ENCODE peak calls at places on chromosomes 1 and 21, in five cellular contexts. X is DND-41, S is mucosa of descending colon, W is H7, U is iPS DF 6.9. Y is an unnamed sample.
A peak's percentile ranks its signal among the peaks of the same experiment; 100 is the strongest.

GRCh38 chr1:212665241-212666115 is 34.2 kb downstream of the BATF3 start:
- DNase-seq in X (peak; percentile 73), S (peak; percentile 89), W (peak; percentile 94), U (peak; percentile 79), Y (peak; percentile 78)

GRCh38 chr1:112297536-112297935 is 98.5 kb upstream of the CTTNBP2NL start:
- DNase-seq in X (no peak), S (no peak), W (no peak), U (no peak), Y (no peak)

GRCh38 chr1:100308777-100309176 is 42.8 kb downstream of the RTCA start:
- DNase-seq in X (no peak), S (no peak), W (no peak), U (no peak), Y (no peak)

GRCh38 chr1:65001238-65001792 is 35.0 kb upstream of the JAK1 start:
- DNase-seq in X (no peak), S (peak; percentile 46), W (peak; percentile 92), U (no peak), Y (peak; percentile 67)

GRCh38 chr1:176791911-176792310 is 328.9 kb downstream of the PAPPA2 start:
- DNase-seq in X (no peak), S (no peak), W (no peak), U (no peak), Y (no peak)

GRCh38 chr1:89200668-89201488 is 2.1 kb upstream of the GBP4 start:
- DNase-seq in X (peak; percentile 46), S (no peak), W (no peak), U (no peak), Y (no peak)

GRCh38 chr1:39170731-39171375 is 33.6 kb upstream of the MACF1 start:
- DNase-seq in X (no peak), S (no peak), W (peak; percentile 64), U (no peak), Y (no peak)

GRCh38 chr1:183873642-183874041 is 68.7 kb downstream of the RGL1 start:
- DNase-seq in X (peak; percentile 10), S (no peak), W (no peak), U (no peak), Y (peak; percentile 45)

GRCh38 chr1:26529655-26530539 is at the start of gene RPS6KA1:
- DNase-seq in X (peak; percentile 76), S (peak; percentile 76), W (peak; percentile 99), U (no peak), Y (peak; percentile 52)

GRCh38 chr21:38229260-38229877 is 27.4 kb upstream of the KCNJ15 start:
- DNase-seq in X (peak; percentile 5), S (no peak), W (no peak), U (peak; percentile 18), Y (no peak)

GRCh38 chr1:172946814-172947507 is 103.8 kb downstream of the TNFSF18 start:
- DNase-seq in X (peak; percentile 51), S (no peak), W (no peak), U (no peak), Y (no peak)

GRCh38 chr1:6392880-6393399 is 627 bp downstream of the ACOT7 start:
- DNase-seq in X (no peak), S (no peak), W (no peak), U (no peak), Y (no peak)

GRCh38 chr1:6614019-6614952 is 755 bp downstream of the PHF13 start:
- DNase-seq in X (peak; percentile 74), S (peak; percentile 68), W (peak; percentile 97), U (no peak), Y (peak; percentile 48)

GRCh38 chr1:98674075-98674781 is 12.7 kb downstream of the SNX7 start:
- DNase-seq in X (no peak), S (no peak), W (no peak), U (no peak), Y (no peak)

GRCh38 chr1:82721702-82722101 is 921.0 kb downstream of the ADGRL2 start:
- DNase-seq in X (no peak), S (no peak), W (no peak), U (no peak), Y (no peak)

GRCh38 chr1:102790997-102791396 is 317.3 kb downstream of the COL11A1 start:
- DNase-seq in X (no peak), S (no peak), W (no peak), U (no peak), Y (no peak)

GRCh38 chr1:110643886-110644285 is 30.9 kb downstream of the KCNA3 start:
- DNase-seq in X (no peak), S (no peak), W (no peak), U (no peak), Y (no peak)

GRCh38 chr1:36516372-36517018 is 33.8 kb upstream of the CSF3R start:
- DNase-seq in X (peak; percentile 42), S (peak; percentile 48), W (peak; percentile 92), U (no peak), Y (peak; percentile 17)

GRCh38 chr1:220787069-220787614 is 429 bp downstream of the MTARC1 start:
- DNase-seq in X (no peak), S (peak; percentile 78), W (peak; percentile 80), U (no peak), Y (no peak)

GRCh38 chr1:155834296-155834926 is 22.6 kb downstream of the GON4L start:
- DNase-seq in X (no peak), S (no peak), W (peak; percentile 59), U (no peak), Y (no peak)

GRCh38 chr1:57517587-57518397 is 93.9 kb upstream of the DAB1 start:
- DNase-seq in X (no peak), S (no peak), W (no peak), U (no peak), Y (no peak)

GRCh38 chr1:110408488-110408887 is 994 bp upstream of the LAMTOR5 start:
- DNase-seq in X (no peak), S (no peak), W (no peak), U (no peak), Y (no peak)

GRCh38 chr1:35881850-35882273 is 1.1 kb upstream of the AGO1 start:
- DNase-seq in X (no peak), S (no peak), W (no peak), U (no peak), Y (no peak)

GRCh38 chr1:201399018-201399351 is at the start of gene LAD1:
- DNase-seq in X (no peak), S (no peak), W (no peak), U (no peak), Y (no peak)

GRCh38 chr1:201397675-201398074 is 1.4 kb downstream of the LAD1 start:
- DNase-seq in X (no peak), S (peak; percentile 83), W (no peak), U (no peak), Y (no peak)

GRCh38 chr1:201400257-201401230 is 1.4 kb upstream of the LAD1 start:
- DNase-seq in X (no peak), S (peak; percentile 28), W (no peak), U (no peak), Y (no peak)

GRCh38 chr1:201401700-201402099 is 2.6 kb upstream of the LAD1 start:
- DNase-seq in X (no peak), S (no peak), W (no peak), U (no peak), Y (no peak)

DNA sequence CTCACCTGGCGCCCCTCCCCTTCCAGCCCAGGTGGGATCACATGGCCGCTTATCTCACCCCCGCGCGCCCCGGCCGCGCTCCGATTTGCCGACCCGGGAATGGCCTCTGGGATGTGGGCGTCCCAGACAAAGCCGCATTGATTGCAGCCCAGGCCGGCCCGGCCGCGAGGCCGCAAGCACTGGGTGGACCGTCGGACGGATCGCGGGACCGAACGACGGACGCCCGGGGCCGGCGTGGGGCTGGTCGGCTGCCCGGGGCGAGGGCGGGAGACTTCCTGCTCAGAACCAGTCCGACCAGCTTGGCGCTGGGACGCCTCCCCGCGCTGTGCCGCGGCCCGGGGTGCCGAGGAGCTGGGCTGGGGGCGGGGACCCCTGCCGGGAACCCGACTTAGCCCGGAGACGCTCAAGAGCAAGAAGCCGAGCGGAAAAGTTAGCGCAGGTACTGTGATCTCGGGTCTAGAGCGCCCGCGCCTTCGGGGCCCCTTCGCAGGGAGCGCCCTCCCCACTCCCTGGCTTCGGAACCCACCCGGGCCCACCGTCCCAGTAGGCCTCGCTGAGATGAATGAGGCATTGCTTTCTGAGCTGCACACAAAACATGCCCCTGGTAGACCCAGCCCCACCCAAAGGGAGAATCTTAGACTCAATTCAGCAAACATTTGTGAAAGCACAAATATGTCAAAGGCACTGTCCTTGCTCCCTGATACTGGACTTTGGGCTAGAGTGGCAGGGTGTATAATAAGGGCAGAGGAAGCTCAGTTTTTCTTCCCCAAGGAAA is 415 bp upstream of the LAD1 start:
- DNase-seq in X (no peak), S (peak; percentile 80), W (peak; percentile 94), U (peak; percentile 35), Y (no peak)
- H3K4me3 ChIP-seq in X (no peak overlapping the region), S (peak overlapping the region; percentile 36), W (peak overlapping the region; percentile 65), U (peak overlapping the region; percentile 42), Y (no peak overlapping the region)

DNA sequence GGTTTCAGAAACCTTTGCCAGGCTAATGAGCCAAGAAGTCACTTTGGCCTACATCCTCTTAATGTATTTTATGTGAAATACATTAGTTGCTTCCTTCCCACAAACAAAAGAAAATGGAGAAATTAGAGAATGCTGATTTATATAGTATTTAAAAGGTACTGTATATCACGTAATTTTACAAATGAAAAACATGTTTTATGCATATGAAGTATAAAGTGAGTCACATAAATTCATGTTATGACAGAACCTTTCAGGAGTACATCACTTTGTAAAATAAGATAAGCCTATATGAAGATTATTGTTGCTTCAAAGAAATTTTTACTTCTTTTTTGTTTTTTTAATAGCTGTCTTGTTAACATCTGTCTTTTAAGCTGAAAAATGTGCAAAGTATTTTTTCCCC is 4.6 kb downstream of the DR1 start:
- DNase-seq in X (no peak), S (no peak), W (no peak), U (no peak), Y (no peak)
- H3K4me3 ChIP-seq in X (no peak overlapping the region), S (no peak overlapping the region), W (no peak overlapping the region), U (no peak overlapping the region), Y (no peak overlapping the region)

DNA sequence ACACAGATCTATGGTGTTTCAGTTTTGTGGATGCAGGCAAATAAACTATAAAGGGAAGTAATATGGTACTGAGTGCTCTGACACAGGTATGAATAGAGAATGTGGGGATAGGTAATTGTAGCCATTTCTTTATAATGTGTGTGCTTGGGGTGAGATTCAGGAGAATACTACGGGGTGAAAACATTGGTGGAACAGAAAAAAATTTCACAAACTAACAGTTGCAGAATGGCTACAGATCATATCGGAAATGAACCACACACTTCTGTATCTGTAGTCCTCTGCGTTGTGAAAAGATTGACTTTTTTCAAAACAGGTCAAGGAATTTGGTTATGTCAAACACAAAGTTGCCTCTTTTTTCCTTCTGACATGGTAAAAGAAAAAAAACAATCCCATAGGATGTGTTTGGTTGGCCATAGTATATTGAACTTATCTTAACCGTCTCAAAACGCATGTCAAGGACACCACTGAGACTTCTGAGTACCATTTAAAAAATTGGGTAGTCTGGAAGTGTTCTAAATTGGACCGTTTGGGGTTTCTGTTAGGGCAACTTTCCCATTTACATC is 1.1 kb upstream of the CDC73 start:
- DNase-seq in X (no peak), S (no peak), W (no peak), U (no peak), Y (no peak)
- H3K4me3 ChIP-seq in X (peak overlapping the region; percentile 82), S (no peak overlapping the region), W (peak overlapping the region; percentile 85), U (no peak overlapping the region), Y (peak overlapping the region; percentile 85)

DNA sequence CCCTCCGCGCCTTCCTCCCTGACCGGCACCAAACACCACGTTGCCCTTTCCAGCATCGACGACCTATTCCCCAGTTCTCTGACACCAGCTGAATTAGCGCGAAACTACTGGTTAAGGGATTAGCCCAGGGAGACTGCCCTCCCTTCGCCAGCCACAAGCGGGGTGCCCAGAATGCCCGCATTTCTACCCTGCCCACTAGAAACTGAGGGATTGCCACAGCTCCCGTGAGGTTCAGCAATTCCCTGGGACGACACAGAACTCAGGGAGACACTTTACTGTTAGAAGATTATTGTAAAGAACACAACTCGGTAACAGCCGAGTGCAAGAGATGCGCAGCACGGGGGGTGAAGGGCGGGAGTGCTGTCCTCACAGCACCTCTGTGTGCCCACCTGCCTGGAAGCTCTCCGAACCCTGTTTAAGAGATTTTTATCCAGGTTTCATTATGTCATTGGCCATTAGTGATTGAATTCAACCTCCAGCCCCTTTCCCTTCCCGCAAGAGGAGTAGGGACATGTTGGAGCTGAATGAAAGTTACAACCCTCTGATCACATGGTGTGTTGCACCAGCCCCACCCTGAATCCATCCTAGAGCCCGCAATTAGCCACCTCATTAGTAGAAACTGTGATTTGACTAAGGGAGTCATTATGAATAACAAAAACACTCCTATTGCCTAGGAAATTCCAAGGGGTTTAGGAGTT is 15.8 kb upstream of the RIPPLY3 start:
- DNase-seq in X (no peak), S (no peak), W (peak; percentile 59), U (no peak), Y (no peak)
- H3K4me3 ChIP-seq in X (peak overlapping the region; percentile 45), S (no peak overlapping the region), W (peak overlapping the region; percentile 58), U (peak overlapping the region; percentile 50), Y (peak overlapping the region; percentile 66)